ENCODE peak calls at places on chromosomes 7 and 10, in five cellular contexts. J, V, T, R and C are unnamed samples.

GRCh38 chr10:80458638-80459037 is 4.5 kb downstream of the TSPAN14 start:
- DNase-seq in J (no peak), V (no peak), T (no peak), R (no peak), C (no peak)

GRCh38 chr10:57628592-57629284 is 639.0 kb downstream of the IPMK start:
- DNase-seq in J (no peak), V (no peak), T (no peak), R (no peak), C (no peak)

GRCh38 chr10:6589287-6590094 is 9.4 kb upstream of the PRKCQ start:
- DNase-seq in J (no peak), V (no peak), T (no peak), R (no peak), C (no peak)

GRCh38 chr7:103984050-103984449 is 5.4 kb downstream of the RELN start:
- DNase-seq in J (no peak), V (no peak), T (no peak), R (no peak), C (no peak)

GRCh38 chr10:59387951-59388431 is 25.6 kb upstream of the FAM13C start:
- DNase-seq in J (peak), V (no peak), T (peak), R (no peak), C (peak)

GRCh38 chr10:59878289-59878688 is 28.1 kb downstream of the CCDC6 start:
- DNase-seq in J (no peak), V (no peak), T (no peak), R (no peak), C (no peak)

GRCh38 chr7:151890355-151891004 is 13.6 kb upstream of the PRKAG2 start:
- DNase-seq in J (no peak), V (no peak), T (no peak), R (no peak), C (no peak)

GRCh38 chr10:112819231-112819630 is 130.8 kb upstream of the TCF7L2 start:
- DNase-seq in J (no peak), V (no peak), T (no peak), R (no peak), C (no peak)

GRCh38 chr10:67925449-67926005 is 41.1 kb downstream of the SIRT1 start:
- DNase-seq in J (peak), V (no peak), T (peak), R (no peak), C (peak)

GRCh38 chr10:28628184-28628893 is 49.0 kb upstream of the BAMBI start:
- DNase-seq in J (peak), V (peak), T (peak), R (no peak), C (peak)

GRCh38 chr7:116631676-116632075 is 40.3 kb upstream of the MET start:
- DNase-seq in J (no peak), V (no peak), T (no peak), R (no peak), C (no peak)

GRCh38 chr7:11716185-11716584 is 115.8 kb downstream of the THSD7A start:
- DNase-seq in J (no peak), V (no peak), T (peak), R (no peak), C (no peak)

GRCh38 chr7:2527505-2528464 is 8.2 kb downstream of the LFNG start:
- DNase-seq in J (peak), V (peak), T (peak), R (no peak), C (peak)

GRCh38 chr10:72044417-72045041 is 43.8 kb downstream of the SPOCK2 start:
- DNase-seq in J (no peak), V (no peak), T (no peak), R (no peak), C (no peak)

GRCh38 chr10:47346572-47347302 is 1.4 kb upstream of the RBP3 start:
- DNase-seq in J (no peak), V (no peak), T (no peak), R (no peak), C (no peak)

GRCh38 chr10:31602541-31603244 is 283.7 kb downstream of the ZEB1 start:
- DNase-seq in J (no peak), V (peak), T (peak), R (peak), C (peak)

GRCh38 chr7:36155811-36156361 is 2.8 kb downstream of the EEPD1 start:
- DNase-seq in J (no peak), V (no peak), T (no peak), R (no peak), C (no peak)

GRCh38 chr10:43078986-43079273 is 2.1 kb downstream of the RET start:
- DNase-seq in J (no peak), V (peak), T (peak), R (no peak), C (no peak)

GRCh38 chr10:35300063-35300699 is 36.1 kb upstream of the CCNY start:
- DNase-seq in J (no peak), V (peak), T (peak), R (no peak), C (peak)

GRCh38 chr7:82714883-82715282 is 271.3 kb upstream of the CACNA2D1 start:
- DNase-seq in J (no peak), V (no peak), T (peak), R (no peak), C (no peak)

GRCh38 chr7:1924185-1924817 is 254.2 kb downstream of the ELFN1 start:
- DNase-seq in J (peak), V (no peak), T (peak), R (no peak), C (no peak)

GRCh38 chr10:119302172-119302571 is 94.8 kb downstream of the GRK5 start:
- DNase-seq in J (no peak), V (no peak), T (no peak), R (no peak), C (no peak)

GRCh38 chr10:63822496-63822895 is 301.3 kb downstream of the REEP3 start:
- DNase-seq in J (no peak), V (no peak), T (no peak), R (no peak), C (no peak)
- TF ChIP-seq CTCF in J (no peak), V (no peak), T (no peak), R (no peak), C (no peak)

GRCh38 chr10:79156334-79157274 is 87.8 kb downstream of the ZMIZ1 start:
- DNase-seq in J (no peak), V (no peak), T (no peak), R (no peak), C (no peak)
- TF ChIP-seq CTCF in J (no peak), V (no peak), T (no peak), R (no peak), C (no peak)

DNA sequence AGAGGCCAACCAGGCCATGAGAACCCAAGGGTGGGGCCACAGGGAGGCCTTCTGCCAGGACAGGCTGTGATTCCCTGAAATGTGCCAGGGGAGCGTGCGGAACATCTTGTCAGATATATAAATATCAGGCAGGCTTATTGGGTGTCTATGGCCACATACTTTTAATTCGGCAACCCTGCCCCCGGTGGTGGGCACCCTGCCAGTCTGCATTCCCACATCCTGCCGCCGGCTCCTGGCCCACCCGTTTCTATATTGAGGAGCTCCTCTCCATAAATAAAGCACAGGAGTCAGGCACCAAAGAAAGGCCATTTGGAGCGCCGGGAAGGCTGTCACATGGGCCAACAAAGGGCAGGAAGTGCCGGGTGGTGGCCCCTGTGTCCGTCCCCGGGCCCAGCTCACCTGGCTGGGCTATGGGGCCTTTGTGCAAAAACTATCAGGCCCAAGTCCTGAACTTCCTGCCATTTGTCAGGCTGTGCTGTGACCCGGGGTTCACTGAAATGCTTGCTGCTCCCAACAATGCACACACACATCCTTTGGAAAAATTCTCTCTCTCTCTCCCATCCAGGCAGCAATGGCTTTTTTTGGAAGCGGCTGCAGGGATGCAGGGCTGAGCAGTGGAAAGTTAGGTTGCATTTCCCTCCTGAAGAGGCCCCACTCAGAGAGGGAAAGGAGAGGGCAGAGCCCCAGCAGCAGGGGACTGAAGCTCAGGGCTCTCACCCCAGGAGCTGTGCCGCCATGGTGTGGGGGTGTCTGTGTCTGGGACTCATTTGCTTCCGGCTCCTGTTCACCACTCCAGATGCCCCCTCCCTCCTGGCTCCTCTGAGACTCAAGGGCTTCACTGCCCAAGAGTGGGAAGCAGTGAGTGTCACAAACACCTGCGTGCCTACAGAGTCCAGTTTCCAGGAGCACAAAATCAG is 25.1 kb upstream of the PODXL start:
- DNase-seq in J (no peak), V (no peak), T (no peak), R (no peak), C (no peak)
- TF ChIP-seq CTCF in J (no peak), V (no peak), T (no peak), R (no peak), C (no peak)

GRCh38 chr10:133473270-133473669 is 19.5 kb downstream of the SCART1 start:
- DNase-seq in J (no peak), V (no peak), T (no peak), R (no peak), C (no peak)
- TF ChIP-seq CTCF in J (no peak), V (no peak), T (no peak), R (no peak), C (no peak)

GRCh38 chr7:23938230-23938629 is 228.2 kb downstream of the STK31 start:
- DNase-seq in J (no peak), V (no peak), T (peak), R (no peak), C (no peak)

GRCh38 chr7:23942032-23942431 is 232.0 kb downstream of the STK31 start:
- DNase-seq in J (no peak), V (no peak), T (no peak), R (no peak), C (no peak)

GRCh38 chr7:23941551-23941950 is 231.5 kb downstream of the STK31 start:
- DNase-seq in J (no peak), V (no peak), T (no peak), R (no peak), C (no peak)

GRCh38 chr7:23944131-23944530 is 234.1 kb downstream of the STK31 start:
- DNase-seq in J (no peak), V (no peak), T (no peak), R (no peak), C (no peak)

DNA sequence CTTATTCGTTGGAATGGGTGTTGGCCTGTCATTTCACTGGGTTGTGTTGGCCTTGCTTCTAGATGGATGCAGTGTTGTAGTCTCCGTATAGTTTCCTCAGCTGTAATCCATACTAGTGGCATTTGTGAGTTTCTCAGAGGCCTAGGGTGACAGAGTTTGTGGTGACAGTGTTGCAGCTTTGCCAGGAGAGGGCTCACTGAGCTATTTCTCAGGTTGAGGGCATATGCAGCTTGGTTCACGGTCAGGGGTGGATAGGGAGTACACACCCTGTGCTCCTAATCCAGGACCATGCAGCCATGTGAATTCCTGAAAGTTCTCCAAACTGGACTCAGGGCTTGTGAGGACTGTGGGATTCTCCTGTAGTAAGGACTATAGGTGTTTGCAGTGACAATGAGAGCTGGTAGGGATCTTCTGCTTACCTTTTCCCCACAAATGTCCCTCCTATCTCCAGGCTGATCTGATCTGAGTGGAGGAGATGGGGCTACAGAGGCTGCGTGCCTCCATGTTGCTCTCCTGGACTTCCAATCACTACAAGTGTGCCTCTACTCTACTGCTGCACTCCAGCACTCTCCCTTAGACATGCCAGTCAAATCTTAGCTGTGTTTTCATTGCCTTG is 229.0 kb downstream of the STK31 start:
- DNase-seq in J (no peak), V (peak), T (peak), R (no peak), C (peak)
- TF ChIP-seq CTCF in J (peak), V (no peak), T (peak), R (no peak), C (peak)

DNA sequence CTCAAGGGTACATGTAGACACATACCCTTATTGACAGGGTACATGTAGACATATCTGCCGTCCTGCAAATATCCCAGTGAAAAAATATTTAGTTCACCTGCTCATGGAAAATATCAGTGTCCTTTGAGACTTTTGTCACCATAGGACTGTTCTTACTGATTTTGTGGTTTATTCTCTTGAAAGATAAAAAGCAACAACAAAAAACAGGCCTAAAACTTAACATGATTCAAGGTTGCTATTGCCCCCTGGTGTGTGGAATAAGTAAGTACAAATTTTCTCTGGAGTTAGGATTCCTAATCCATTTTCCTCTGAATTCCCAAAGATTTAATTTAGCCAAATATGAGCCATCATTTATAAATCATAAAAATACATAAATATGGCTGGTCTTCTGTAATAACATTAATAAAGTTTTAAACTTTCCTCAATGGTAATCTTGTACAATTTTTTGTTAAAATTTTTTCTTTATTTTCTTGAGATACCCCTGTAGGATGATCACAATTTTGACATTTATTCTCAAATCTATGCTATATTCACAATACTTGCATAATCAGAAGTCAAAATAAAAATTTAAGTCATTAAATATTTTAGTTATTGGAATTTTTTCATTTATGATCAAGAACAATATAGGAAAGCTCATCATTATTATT is 741.4 kb upstream of the POT1 start:
- DNase-seq in J (no peak), V (no peak), T (peak), R (no peak), C (no peak)
- TF ChIP-seq CTCF in J (peak), V (peak), T (peak), R (peak), C (peak)

DNA sequence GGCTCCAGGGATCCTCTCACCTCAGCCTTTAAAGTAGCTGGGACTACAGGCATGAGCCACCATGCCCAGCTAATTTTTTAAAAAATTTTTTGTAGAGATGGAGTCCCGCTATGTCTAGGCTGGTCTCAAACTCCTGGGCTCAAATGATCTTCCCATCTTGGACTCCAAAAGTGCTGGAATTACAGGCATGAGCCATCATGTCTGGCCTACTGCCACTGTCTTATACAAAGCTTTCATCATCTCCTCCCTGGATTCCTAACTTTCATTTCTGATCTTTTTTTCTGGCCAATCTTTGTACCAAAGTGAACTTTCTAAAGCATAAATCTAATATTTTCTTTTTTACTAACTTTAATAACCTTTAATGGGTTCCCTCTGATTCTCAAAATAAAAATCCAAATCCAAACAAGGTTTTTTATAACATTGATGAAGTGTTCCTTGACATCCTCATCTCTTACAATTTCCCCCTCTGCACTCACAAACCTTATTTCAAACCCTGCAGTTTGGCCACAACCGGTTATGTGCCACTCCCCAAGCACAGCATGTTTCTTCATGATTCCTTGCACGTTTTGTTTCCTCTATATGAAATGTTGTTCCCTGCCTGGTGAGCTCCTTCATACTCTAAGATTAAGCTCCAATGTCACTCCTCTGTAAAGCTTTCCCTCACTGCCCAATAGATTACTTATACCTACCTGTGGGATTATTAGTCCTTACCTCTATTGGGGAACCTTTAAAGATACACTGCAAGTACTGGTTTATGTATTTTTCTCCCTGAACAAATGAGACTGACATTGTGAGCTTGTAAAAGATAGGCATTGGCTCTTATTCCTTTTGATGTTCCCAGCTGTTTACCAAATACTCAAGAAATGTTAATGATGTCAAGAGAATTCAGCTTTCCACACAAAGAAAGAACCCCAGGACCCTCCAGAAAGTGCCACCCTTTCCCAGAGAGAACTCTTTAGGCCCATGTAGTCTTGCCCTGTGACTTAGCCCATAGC is 101.7 kb downstream of the HOXA1 start:
- DNase-seq in J (no peak), V (no peak), T (peak), R (no peak), C (no peak)
- TF ChIP-seq CTCF in J (no peak), V (no peak), T (no peak), R (no peak), C (no peak)

GRCh38 chr7:53350241-53350640 is 314.8 kb downstream of the POM121L12 start:
- DNase-seq in J (no peak), V (peak), T (no peak), R (no peak), C (no peak)
- TF ChIP-seq CTCF in J (no peak), V (peak), T (peak), R (no peak), C (peak)